ENCODE peak calls at places on chromosomes 7 and 10, in eight cellular contexts. W, L, H, B, Q, C, M and T are unnamed samples.

GRCh38 chr10:3108575-3109105 is 41.3 kb downstream of the PFKP start:
- DNase-seq in H (no peak), C (no peak), W (no peak), L (no peak), M (no peak), B (no peak), Q (no peak), T (no peak)

GRCh38 chr7:98892609-98893008 is 14.3 kb downstream of the TRRAP start:
- DNase-seq in M (no peak), L (no peak), Q (no peak), H (no peak), W (no peak), C (no peak), B (no peak), T (no peak)

GRCh38 chr7:158863611-158864506 is 7.5 kb downstream of the DYNC2I1 start:
- DNase-seq in L (peak), W (peak), B (peak), Q (peak), H (peak), C (peak), M (no peak), T (peak)

GRCh38 chr10:11863353-11864105 is 40.4 kb downstream of the PROSER2 start:
- DNase-seq in M (peak), L (no peak), B (no peak), Q (peak), C (peak), H (peak), W (no peak), T (peak)

GRCh38 chr10:96851281-96851680 is 19.2 kb downstream of the LCOR start:
- DNase-seq in H (no peak), W (no peak), Q (no peak), L (no peak), M (no peak), C (no peak), B (no peak), T (no peak)

GRCh38 chr10:76141376-76141775 is 710.0 kb downstream of the LRMDA start:
- DNase-seq in W (no peak), C (no peak), Q (no peak), L (no peak), M (no peak), B (no peak), H (no peak), T (no peak)

GRCh38 chr7:30717181-30717580 is 34.8 kb upstream of the INMT start:
- DNase-seq in C (no peak), Q (no peak), M (no peak), L (no peak), W (no peak), H (no peak), B (no peak), T (no peak)

GRCh38 chr7:152624218-152624617 is 51.7 kb downstream of the XRCC2 start:
- DNase-seq in Q (no peak), L (no peak), M (no peak), C (no peak), W (no peak), H (no peak), B (no peak), T (no peak)

GRCh38 chr7:73304071-73304470 is 4.6 kb downstream of the NSUN5 start:
- DNase-seq in C (no peak), H (no peak), M (no peak), W (no peak), B (no peak), Q (no peak), L (no peak), T (no peak)